ENCODE peak calls at places on chromosome 20, in five cellular contexts. E is activated B cell treated with CpG ODN at 0.5 μM for 24 hours, L is occipital lobe, P is H4, X is myocyte. H is an unnamed sample.

GRCh38 chr20:57509665-57510237 is 15.2 kb downstream of the CTCFL start:
- DNase-seq in X (peak), E (no peak), L (no peak), P (peak), H (no peak)

GRCh38 chr20:50304501-50304856 is 113.8 kb downstream of the CEBPB start:
- DNase-seq in X (peak), E (no peak), P (no peak), L (no peak), H (no peak)

GRCh38 chr20:2741463-2741862 is 48.9 kb downstream of the EBF4 start:
- DNase-seq in E (no peak), L (no peak), P (no peak), X (no peak), H (no peak)

GRCh38 chr20:31859998-31860380 is 10.3 kb downstream of the DUSP15 start:
- DNase-seq in X (no peak), L (no peak), P (no peak), E (no peak), H (no peak)

GRCh38 chr20:63520939-63521601 is 505 bp downstream of the PPDPF start:
- DNase-seq in E (peak), L (peak), X (peak), P (no peak), H (peak)

GRCh38 chr20:10360878-10361277 is 73.1 kb downstream of the MKKS start:
- DNase-seq in E (no peak), P (no peak), X (no peak), L (no peak), H (no peak)

GRCh38 chr20:1386323-1386722 is 6.5 kb downstream of the FKBP1A start:
- DNase-seq in X (no peak), E (no peak), L (no peak), P (no peak), H (no peak)

GRCh38 chr20:63009988-63010769 is 3.4 kb upstream of the BHLHE23 start:
- DNase-seq in P (peak), L (no peak), E (no peak), X (peak), H (no peak)

GRCh38 chr20:60233006-60233405 is 274.8 kb downstream of the CDH26 start:
- DNase-seq in P (no peak), X (no peak), E (no peak), L (no peak), H (no peak)

GRCh38 chr20:63635431-63636141 is 8.7 kb upstream of the GMEB2 start:
- DNase-seq in E (peak), X (no peak), P (no peak), L (no peak), H (no peak)

GRCh38 chr20:21089421-21089820 is 16.7 kb downstream of the LINC00237 start:
- DNase-seq in P (peak), L (no peak), E (no peak), X (no peak), H (no peak)

GRCh38 chr20:2750343-2751251 is 49.8 kb downstream of the CPXM1 start:
- DNase-seq in L (no peak), P (no peak), X (no peak), E (no peak), H (no peak)

GRCh38 chr20:23540624-23541023 is 27.7 kb downstream of the CST9L start:
- DNase-seq in E (no peak), L (no peak), P (no peak), X (no peak), H (no peak)

GRCh38 chr20:32354592-32355416 is 3.3 kb upstream of the ASXL1 start:
- DNase-seq in X (no peak), E (no peak), L (no peak), P (peak), H (no peak)

GRCh38 chr20:12575352-12576095 is 433.2 kb upstream of the SPTLC3 start:
- DNase-seq in E (no peak), X (no peak), L (no peak), P (peak), H (peak)